ENCODE peak calls at places on chromosome 13, in five cellular contexts. One of them, this sample, is unnamed.

GRCh38 chr13:51907040-51907732 is 45.4 kb downstream of the CCDC70 start:
- DNase-seq in fibroblast of villous mesenchyme: peak; percentile 23
- DNase-seq in fibroblast of pulmonary artery: no peak
- DNase-seq in NB4: peak; percentile 94
- DNase-seq in IMR-90: no peak
- DNase-seq in this sample: no peak

GRCh38 chr13:96089749-96090239 is at the start of gene HS6ST3:
- DNase-seq in fibroblast of villous mesenchyme: no peak
- DNase-seq in fibroblast of pulmonary artery: no peak
- DNase-seq in NB4: peak; percentile 4
- DNase-seq in IMR-90: no peak
- DNase-seq in this sample: peak; percentile 5

GRCh38 chr13:94711561-94712286 is 621 bp downstream of the SOX21 start:
- DNase-seq in fibroblast of villous mesenchyme: peak; percentile 12
- DNase-seq in fibroblast of pulmonary artery: peak; percentile 23
- DNase-seq in NB4: no peak
- DNase-seq in IMR-90: no peak
- DNase-seq in this sample: peak; percentile 52

GRCh38 chr13:67369895-67370660 is 139.9 kb upstream of the PCDH9 start:
- DNase-seq in fibroblast of villous mesenchyme: peak; percentile 77
- DNase-seq in fibroblast of pulmonary artery: peak; percentile 92
- DNase-seq in NB4: no peak
- DNase-seq in IMR-90: peak; percentile 92
- DNase-seq in this sample: peak; percentile 90

GRCh38 chr13:84844473-84844872 is 954.7 kb downstream of the SLITRK6 start:
- DNase-seq in fibroblast of villous mesenchyme: no peak
- DNase-seq in fibroblast of pulmonary artery: peak; percentile 16
- DNase-seq in NB4: peak; percentile 23
- DNase-seq in IMR-90: no peak
- DNase-seq in this sample: no peak

GRCh38 chr13:68078874-68079273 is 848.7 kb upstream of the PCDH9 start:
- DNase-seq in fibroblast of villous mesenchyme: peak; percentile 1
- DNase-seq in fibroblast of pulmonary artery: no peak
- DNase-seq in NB4: no peak
- DNase-seq in IMR-90: no peak
- DNase-seq in this sample: no peak

GRCh38 chr13:43354147-43354945 is 331.0 kb downstream of the DNAJC15 start:
- DNase-seq in fibroblast of villous mesenchyme: no peak
- DNase-seq in fibroblast of pulmonary artery: no peak
- DNase-seq in NB4: no peak
- DNase-seq in IMR-90: no peak
- DNase-seq in this sample: no peak

GRCh38 chr13:73521291-73521626 is 462.5 kb downstream of the KLF5 start:
- DNase-seq in fibroblast of villous mesenchyme: no peak
- DNase-seq in fibroblast of pulmonary artery: no peak
- DNase-seq in NB4: no peak
- DNase-seq in IMR-90: no peak
- DNase-seq in this sample: no peak

GRCh38 chr13:106241974-106242373 is 293.5 kb downstream of the EFNB2 start:
- DNase-seq in fibroblast of villous mesenchyme: no peak
- DNase-seq in fibroblast of pulmonary artery: no peak
- DNase-seq in NB4: no peak
- DNase-seq in IMR-90: peak; percentile 2
- DNase-seq in this sample: no peak

GRCh38 chr13:73220966-73221720 is 162.3 kb downstream of the KLF5 start:
- DNase-seq in fibroblast of villous mesenchyme: peak; percentile 7
- DNase-seq in fibroblast of pulmonary artery: no peak
- DNase-seq in NB4: peak; percentile 53
- DNase-seq in IMR-90: peak; percentile 41
- DNase-seq in this sample: no peak

GRCh38 chr13:53110614-53111013 is 82.0 kb downstream of the OLFM4 start:
- DNase-seq in fibroblast of villous mesenchyme: no peak
- DNase-seq in fibroblast of pulmonary artery: no peak
- DNase-seq in NB4: no peak
- DNase-seq in IMR-90: no peak
- DNase-seq in this sample: no peak

GRCh38 chr13:101149735-101150380 is 266.4 kb downstream of the NALCN start:
- DNase-seq in fibroblast of villous mesenchyme: peak; percentile 47
- DNase-seq in fibroblast of pulmonary artery: peak; percentile 60
- DNase-seq in NB4: peak; percentile 29
- DNase-seq in IMR-90: peak; percentile 66
- DNase-seq in this sample: peak; percentile 72

GRCh38 chr13:34657716-34658115 is 284.4 kb upstream of the NBEA start:
- DNase-seq in fibroblast of villous mesenchyme: peak; percentile 42
- DNase-seq in fibroblast of pulmonary artery: no peak
- DNase-seq in NB4: no peak
- DNase-seq in IMR-90: peak; percentile 24
- DNase-seq in this sample: peak; percentile 43

GRCh38 chr13:55230570-55230908 is 1910.2 kb upstream of the PRR20A start:
- DNase-seq in fibroblast of villous mesenchyme: no peak
- DNase-seq in fibroblast of pulmonary artery: no peak
- DNase-seq in NB4: no peak
- DNase-seq in IMR-90: no peak
- DNase-seq in this sample: no peak

GRCh38 chr13:86002921-86003488 is 203.8 kb upstream of the SLITRK6 start:
- DNase-seq in fibroblast of villous mesenchyme: no peak
- DNase-seq in fibroblast of pulmonary artery: no peak
- DNase-seq in NB4: no peak
- DNase-seq in IMR-90: no peak
- DNase-seq in this sample: no peak

GRCh38 chr13:59468396-59468795 is 695.3 kb downstream of the DIAPH3 start:
- DNase-seq in fibroblast of villous mesenchyme: no peak
- DNase-seq in fibroblast of pulmonary artery: no peak
- DNase-seq in NB4: no peak
- DNase-seq in IMR-90: no peak
- DNase-seq in this sample: no peak

GRCh38 chr13:66322193-66322592 is 907.9 kb downstream of the PCDH9 start:
- DNase-seq in fibroblast of villous mesenchyme: no peak
- DNase-seq in fibroblast of pulmonary artery: no peak
- DNase-seq in NB4: no peak
- DNase-seq in IMR-90: no peak
- DNase-seq in this sample: no peak

GRCh38 chr13:26499209-26499601 is 58.3 kb upstream of the WASF3 start:
- DNase-seq in fibroblast of villous mesenchyme: no peak
- DNase-seq in fibroblast of pulmonary artery: no peak
- DNase-seq in NB4: no peak
- DNase-seq in IMR-90: no peak
- DNase-seq in this sample: no peak

GRCh38 chr13:77860621-77861020 is 58.0 kb downstream of the EDNRB start:
- DNase-seq in fibroblast of villous mesenchyme: peak; percentile 93
- DNase-seq in fibroblast of pulmonary artery: peak; percentile 90
- DNase-seq in NB4: peak; percentile 62
- DNase-seq in IMR-90: peak; percentile 93
- DNase-seq in this sample: peak; percentile 10

GRCh38 chr13:106799731-106800335 is 231.9 kb upstream of the ARGLU1 start:
- DNase-seq in fibroblast of villous mesenchyme: no peak
- DNase-seq in fibroblast of pulmonary artery: no peak
- DNase-seq in NB4: no peak
- DNase-seq in IMR-90: no peak
- DNase-seq in this sample: no peak

GRCh38 chr13:22076658-22077057 is 405.8 kb downstream of the FGF9 start:
- DNase-seq in fibroblast of villous mesenchyme: no peak
- DNase-seq in fibroblast of pulmonary artery: no peak
- DNase-seq in NB4: no peak
- DNase-seq in IMR-90: no peak
- DNase-seq in this sample: no peak

GRCh38 chr13:20125129-20125782 is 35.6 kb downstream of the GJA3 start:
- DNase-seq in fibroblast of villous mesenchyme: peak; percentile 28
- DNase-seq in fibroblast of pulmonary artery: peak; percentile 67
- DNase-seq in NB4: no peak
- DNase-seq in IMR-90: peak; percentile 69
- DNase-seq in this sample: peak; percentile 43

GRCh38 chr13:84481958-84482357 is 599.7 kb upstream of the SLITRK1 start:
- DNase-seq in fibroblast of villous mesenchyme: no peak
- DNase-seq in fibroblast of pulmonary artery: peak; percentile 65
- DNase-seq in NB4: no peak
- DNase-seq in IMR-90: peak; percentile 87
- DNase-seq in this sample: peak; percentile 76

GRCh38 chr13:45786293-45786920 is 65.1 kb downstream of the SIAH3 start:
- DNase-seq in fibroblast of villous mesenchyme: no peak
- DNase-seq in fibroblast of pulmonary artery: no peak
- DNase-seq in NB4: no peak
- DNase-seq in IMR-90: no peak
- DNase-seq in this sample: no peak

GRCh38 chr13:76812971-76813691 is 73.1 kb downstream of the KCTD12 start:
- DNase-seq in fibroblast of villous mesenchyme: no peak
- DNase-seq in fibroblast of pulmonary artery: peak; percentile 66
- DNase-seq in NB4: no peak
- DNase-seq in IMR-90: no peak
- DNase-seq in this sample: peak; percentile 66

GRCh38 chr13:59086147-59086546 is 1077.6 kb downstream of the DIAPH3 start:
- DNase-seq in fibroblast of villous mesenchyme: peak; percentile 14
- DNase-seq in fibroblast of pulmonary artery: peak; percentile 67
- DNase-seq in NB4: no peak
- DNase-seq in IMR-90: peak; percentile 88
- DNase-seq in this sample: peak; percentile 45

GRCh38 chr13:77980592-77980991 is 62.0 kb upstream of the EDNRB start:
- DNase-seq in fibroblast of villous mesenchyme: peak; percentile 92
- DNase-seq in fibroblast of pulmonary artery: peak; percentile 89
- DNase-seq in NB4: no peak
- DNase-seq in IMR-90: peak; percentile 81
- DNase-seq in this sample: peak; percentile 52

GRCh38 chr13:51827254-51827653 is 17.7 kb downstream of the TMEM272 start:
- DNase-seq in fibroblast of villous mesenchyme: no peak
- DNase-seq in fibroblast of pulmonary artery: no peak
- DNase-seq in NB4: peak; percentile 93
- DNase-seq in IMR-90: no peak
- DNase-seq in this sample: no peak

GRCh38 chr13:109998808-109999528 is 212.6 kb upstream of the IRS2 start:
- DNase-seq in fibroblast of villous mesenchyme: peak; percentile 84
- DNase-seq in fibroblast of pulmonary artery: peak; percentile 84
- DNase-seq in NB4: peak; percentile 40
- DNase-seq in IMR-90: peak; percentile 95
- DNase-seq in this sample: peak; percentile 94
- TF ChIP-seq CTCF in fibroblast of villous mesenchyme: no peak
- TF ChIP-seq CTCF in fibroblast of pulmonary artery: no peak
- TF ChIP-seq CTCF in NB4: no peak
- TF ChIP-seq CTCF in IMR-90: no peak
- TF ChIP-seq CTCF in this sample: no peak

GRCh38 chr13:25429466-25429865 is 57.7 kb downstream of the ATP8A2 start:
- DNase-seq in fibroblast of villous mesenchyme: no peak
- DNase-seq in fibroblast of pulmonary artery: no peak
- DNase-seq in NB4: no peak
- DNase-seq in IMR-90: no peak
- DNase-seq in this sample: no peak
- H3K4me3 ChIP-seq in fibroblast of villous mesenchyme: no peak overlapping the region
- H3K4me3 ChIP-seq in fibroblast of pulmonary artery: no peak overlapping the region
- H3K4me3 ChIP-seq in NB4: no peak overlapping the region
- H3K4me3 ChIP-seq in IMR-90: no peak overlapping the region
- H3K4me3 ChIP-seq in this sample: no peak overlapping the region

DNA sequence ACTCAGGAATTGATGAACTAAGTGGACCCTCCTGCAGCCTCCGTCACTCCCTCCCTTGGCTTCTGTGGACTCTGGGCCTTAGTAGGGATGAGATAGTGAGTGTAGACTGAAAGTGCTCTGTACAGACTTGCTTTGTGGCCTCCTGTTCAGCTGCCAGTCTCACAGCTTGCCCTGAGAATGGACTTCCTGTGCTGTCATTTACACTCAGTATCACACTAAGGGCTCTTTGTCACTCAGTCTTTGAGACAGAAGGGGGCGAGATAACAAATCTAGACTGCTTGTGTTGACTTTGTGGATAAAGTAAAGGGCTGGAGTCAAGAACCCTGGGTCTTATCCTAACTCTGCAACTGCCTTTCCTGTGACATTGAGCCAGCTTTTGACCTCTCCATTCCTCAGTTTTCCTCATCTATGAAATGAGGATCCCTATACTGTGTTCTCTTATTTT is 21.0 kb upstream of the SPRY2 start:
- DNase-seq in fibroblast of villous mesenchyme: no peak
- DNase-seq in fibroblast of pulmonary artery: no peak
- DNase-seq in NB4: peak; percentile 71
- DNase-seq in IMR-90: no peak
- DNase-seq in this sample: no peak
- TF ChIP-seq CTCF in fibroblast of villous mesenchyme: no peak
- TF ChIP-seq CTCF in fibroblast of pulmonary artery: no peak
- TF ChIP-seq CTCF in NB4: peak; percentile 35
- TF ChIP-seq CTCF in IMR-90: no peak
- TF ChIP-seq CTCF in this sample: no peak

DNA sequence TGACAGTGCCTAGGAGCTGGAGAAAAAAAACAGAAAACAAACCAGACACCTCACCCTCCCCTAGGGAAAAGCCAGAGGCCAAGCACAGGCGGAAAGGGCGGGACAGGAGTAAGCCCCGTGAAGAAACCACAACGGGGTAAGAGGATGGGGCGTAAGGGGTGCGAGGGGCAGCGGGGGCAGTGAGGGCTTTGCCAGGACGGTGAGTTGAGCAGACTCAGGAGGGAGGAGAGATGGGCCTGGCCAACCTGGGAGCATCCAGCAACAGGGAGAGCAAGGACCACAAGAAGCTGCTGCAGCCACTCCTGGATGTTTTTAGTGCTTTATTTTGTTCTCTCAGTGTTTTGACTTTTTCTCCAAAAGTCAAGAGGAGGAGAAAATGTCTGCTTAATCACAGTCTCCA is 114.1 kb upstream of the SOX1 start:
- DNase-seq in fibroblast of villous mesenchyme: no peak
- DNase-seq in fibroblast of pulmonary artery: no peak
- DNase-seq in NB4: no peak
- DNase-seq in IMR-90: no peak
- DNase-seq in this sample: no peak
- H3K4me3 ChIP-seq in fibroblast of villous mesenchyme: no peak overlapping the region
- H3K4me3 ChIP-seq in fibroblast of pulmonary artery: no peak overlapping the region
- H3K4me3 ChIP-seq in NB4: no peak overlapping the region
- H3K4me3 ChIP-seq in IMR-90: no peak overlapping the region
- H3K4me3 ChIP-seq in this sample: no peak overlapping the region

GRCh38 chr13:30934381-30934780 is 1.9 kb downstream of the TEX26 start:
- DNase-seq in fibroblast of villous mesenchyme: peak; percentile 9
- DNase-seq in fibroblast of pulmonary artery: no peak
- DNase-seq in NB4: peak; percentile 5
- DNase-seq in IMR-90: peak; percentile 14
- DNase-seq in this sample: no peak
- TF ChIP-seq CTCF in fibroblast of villous mesenchyme: peak; percentile 20
- TF ChIP-seq CTCF in fibroblast of pulmonary artery: peak; percentile 16
- TF ChIP-seq CTCF in NB4: no peak
- TF ChIP-seq CTCF in IMR-90: peak; percentile 17
- TF ChIP-seq CTCF in this sample: peak; percentile 3

This sample was measured in foreskin fibroblast.